ENCODE peak calls at places on chromosomes 13 and 19, in nine cellular contexts. One of them, this sample, is unnamed.
A peak's percentile ranks its signal among the peaks of the same experiment; 100 is the strongest.

GRCh38 chr13:42760949-42761348 is 20.4 kb upstream of the FAM216B start:
- DNase-seq in heart left ventricle: no peak
- DNase-seq in adrenal gland: no peak
- DNase-seq in heart right ventricle: no peak
- DNase-seq in Peyer's patch: no peak
- DNase-seq in uterus: no peak
- DNase-seq in upper lobe of right lung: no peak
- DNase-seq in ovary: no peak
- DNase-seq in tibial artery: no peak
- DNase-seq in this sample: no peak

GRCh38 chr13:75217949-75218348 is 264.0 kb downstream of the TBC1D4 start:
- DNase-seq in ovary: no peak
- DNase-seq in uterus: no peak
- DNase-seq in tibial artery: no peak
- DNase-seq in adrenal gland: no peak
- DNase-seq in heart right ventricle: no peak
- DNase-seq in upper lobe of right lung: no peak
- DNase-seq in heart left ventricle: no peak
- DNase-seq in Peyer's patch: no peak
- DNase-seq in this sample: no peak

GRCh38 chr19:46513461-46514236 is 18.0 kb upstream of the PNMA8B start:
- DNase-seq in heart right ventricle: peak; percentile 80
- DNase-seq in uterus: peak; percentile 73
- DNase-seq in ovary: peak; percentile 89
- DNase-seq in adrenal gland: peak; percentile 84
- DNase-seq in tibial artery: peak; percentile 68
- DNase-seq in Peyer's patch: peak; percentile 85
- DNase-seq in heart left ventricle: peak; percentile 86
- DNase-seq in upper lobe of right lung: peak; percentile 91
- DNase-seq in this sample: peak; percentile 81

GRCh38 chr19:3631053-3631861 is 4.7 kb upstream of the CACTIN start:
- DNase-seq in heart left ventricle: no peak
- DNase-seq in heart right ventricle: no peak
- DNase-seq in Peyer's patch: no peak
- DNase-seq in tibial artery: no peak
- DNase-seq in upper lobe of right lung: no peak
- DNase-seq in ovary: no peak
- DNase-seq in uterus: no peak
- DNase-seq in adrenal gland: no peak
- DNase-seq in this sample: no peak

GRCh38 chr19:45800009-45800553 is 7.4 kb upstream of the DMWD start:
- DNase-seq in Peyer's patch: no peak
- DNase-seq in ovary: no peak
- DNase-seq in upper lobe of right lung: no peak
- DNase-seq in tibial artery: no peak
- DNase-seq in heart right ventricle: no peak
- DNase-seq in uterus: no peak
- DNase-seq in adrenal gland: no peak
- DNase-seq in heart left ventricle: no peak
- DNase-seq in this sample: no peak

GRCh38 chr13:43516401-43516826 is 270.4 kb downstream of the ENOX1 start:
- DNase-seq in adrenal gland: no peak
- DNase-seq in tibial artery: peak; percentile 31
- DNase-seq in heart right ventricle: no peak
- DNase-seq in Peyer's patch: no peak
- DNase-seq in upper lobe of right lung: no peak
- DNase-seq in ovary: no peak
- DNase-seq in uterus: peak; percentile 77
- DNase-seq in heart left ventricle: no peak
- DNase-seq in this sample: no peak

GRCh38 chr13:42574011-42574410 is at the start of gene TNFSF11:
- DNase-seq in tibial artery: no peak
- DNase-seq in Peyer's patch: no peak
- DNase-seq in upper lobe of right lung: no peak
- DNase-seq in heart left ventricle: no peak
- DNase-seq in adrenal gland: no peak
- DNase-seq in ovary: no peak
- DNase-seq in heart right ventricle: no peak
- DNase-seq in uterus: no peak
- DNase-seq in this sample: no peak

GRCh38 chr19:32363175-32363574 is 17.8 kb downstream of the ZNF507 start:
- DNase-seq in tibial artery: no peak
- DNase-seq in adrenal gland: no peak
- DNase-seq in heart right ventricle: no peak
- DNase-seq in heart left ventricle: no peak
- DNase-seq in uterus: no peak
- DNase-seq in upper lobe of right lung: no peak
- DNase-seq in Peyer's patch: no peak
- DNase-seq in ovary: no peak
- DNase-seq in this sample: peak; percentile 29

GRCh38 chr13:110445722-110446569 is 115.6 kb downstream of the RAB20 start:
- DNase-seq in uterus: no peak
- DNase-seq in adrenal gland: no peak
- DNase-seq in heart right ventricle: no peak
- DNase-seq in upper lobe of right lung: no peak
- DNase-seq in Peyer's patch: no peak
- DNase-seq in tibial artery: no peak
- DNase-seq in ovary: peak; percentile 26
- DNase-seq in heart left ventricle: no peak
- DNase-seq in this sample: no peak

GRCh38 chr19:3494051-3494450 is 6.4 kb downstream of the DOHH start:
- DNase-seq in uterus: no peak
- DNase-seq in tibial artery: no peak
- DNase-seq in upper lobe of right lung: no peak
- DNase-seq in ovary: no peak
- DNase-seq in heart left ventricle: no peak
- DNase-seq in Peyer's patch: no peak
- DNase-seq in adrenal gland: no peak
- DNase-seq in heart right ventricle: no peak
- DNase-seq in this sample: no peak

GRCh38 chr13:101626925-101627555 is 174.6 kb downstream of the ITGBL1 start:
- DNase-seq in upper lobe of right lung: no peak
- DNase-seq in heart right ventricle: no peak
- DNase-seq in uterus: no peak
- DNase-seq in adrenal gland: no peak
- DNase-seq in heart left ventricle: no peak
- DNase-seq in ovary: no peak
- DNase-seq in Peyer's patch: peak; percentile 55
- DNase-seq in tibial artery: no peak
- DNase-seq in this sample: no peak

GRCh38 chr13:99376132-99376531 is 68.9 kb upstream of the GPR183 start:
- DNase-seq in heart right ventricle: no peak
- DNase-seq in tibial artery: peak; percentile 44
- DNase-seq in upper lobe of right lung: no peak
- DNase-seq in heart left ventricle: no peak
- DNase-seq in adrenal gland: no peak
- DNase-seq in Peyer's patch: peak; percentile 90
- DNase-seq in ovary: no peak
- DNase-seq in uterus: no peak
- DNase-seq in this sample: peak; percentile 63

DNA sequence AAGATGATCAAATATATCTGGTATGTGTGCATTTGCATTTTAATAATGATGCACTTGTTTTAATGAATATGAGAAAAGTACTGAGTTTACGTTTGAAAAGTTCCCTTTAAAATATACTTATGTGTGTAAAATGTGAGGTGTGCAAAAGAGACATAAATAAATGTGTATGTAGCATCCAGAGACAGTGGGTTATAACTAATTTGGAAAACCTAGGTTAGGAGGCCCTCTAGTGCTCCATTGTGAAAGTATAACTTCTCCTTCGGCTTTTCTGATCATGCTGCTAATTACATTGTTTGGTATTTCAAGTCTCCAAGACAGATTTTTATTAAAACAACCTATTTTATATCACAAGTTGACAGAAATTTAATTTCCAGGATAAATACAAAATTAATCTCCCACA is 30.1 kb downstream of the SCEL start:
- DNase-seq in uterus: no peak
- DNase-seq in ovary: no peak
- DNase-seq in Peyer's patch: no peak
- DNase-seq in upper lobe of right lung: no peak
- DNase-seq in heart left ventricle: no peak
- DNase-seq in heart right ventricle: no peak
- DNase-seq in tibial artery: no peak
- DNase-seq in adrenal gland: no peak
- DNase-seq in this sample: no peak
- TF ChIP-seq CTCF in uterus: peak; percentile 15
- TF ChIP-seq CTCF in ovary: no peak
- TF ChIP-seq CTCF in Peyer's patch: peak; percentile 20
- TF ChIP-seq CTCF in upper lobe of right lung: peak; percentile 48
- TF ChIP-seq CTCF in heart left ventricle: peak; percentile 33
- TF ChIP-seq CTCF in heart right ventricle: peak; percentile 59
- TF ChIP-seq CTCF in tibial artery: no peak
- TF ChIP-seq CTCF in adrenal gland: peak; percentile 59
- TF ChIP-seq CTCF in this sample: no peak

GRCh38 chr19:34332027-34332786 is 32.8 kb upstream of the GPI start:
- DNase-seq in adrenal gland: no peak
- DNase-seq in upper lobe of right lung: no peak
- DNase-seq in ovary: no peak
- DNase-seq in heart right ventricle: no peak
- DNase-seq in heart left ventricle: no peak
- DNase-seq in Peyer's patch: peak; percentile 4
- DNase-seq in tibial artery: no peak
- DNase-seq in uterus: no peak
- DNase-seq in this sample: no peak
- H3K27ac ChIP-seq in adrenal gland: no peak overlapping the region
- H3K27ac ChIP-seq in upper lobe of right lung: peak overlapping the region; percentile 13
- H3K27ac ChIP-seq in ovary: no peak overlapping the region
- H3K27ac ChIP-seq in heart right ventricle: peak overlapping the region; percentile 60
- H3K27ac ChIP-seq in heart left ventricle: peak overlapping the region; percentile 39
- H3K27ac ChIP-seq in Peyer's patch: no peak overlapping the region
- H3K27ac ChIP-seq in tibial artery: no peak overlapping the region
- H3K27ac ChIP-seq in uterus: no peak overlapping the region
- H3K27ac ChIP-seq in this sample: no peak overlapping the region

GRCh38 chr19:788821-789472 is 8.3 kb upstream of the PTBP1 start:
- DNase-seq in uterus: no peak
- DNase-seq in heart left ventricle: no peak
- DNase-seq in upper lobe of right lung: no peak
- DNase-seq in tibial artery: no peak
- DNase-seq in Peyer's patch: no peak
- DNase-seq in adrenal gland: no peak
- DNase-seq in ovary: no peak
- DNase-seq in heart right ventricle: no peak
- DNase-seq in this sample: no peak

GRCh38 chr19:787551-787950 is 9.7 kb upstream of the PTBP1 start:
- DNase-seq in tibial artery: no peak
- DNase-seq in upper lobe of right lung: no peak
- DNase-seq in Peyer's patch: no peak
- DNase-seq in heart right ventricle: no peak
- DNase-seq in uterus: no peak
- DNase-seq in heart left ventricle: no peak
- DNase-seq in adrenal gland: no peak
- DNase-seq in ovary: no peak
- DNase-seq in this sample: no peak

GRCh38 chr19:790971-791604 is 6.2 kb upstream of the PTBP1 start:
- DNase-seq in upper lobe of right lung: no peak
- DNase-seq in adrenal gland: no peak
- DNase-seq in tibial artery: no peak
- DNase-seq in uterus: no peak
- DNase-seq in Peyer's patch: no peak
- DNase-seq in heart right ventricle: no peak
- DNase-seq in heart left ventricle: no peak
- DNase-seq in ovary: no peak
- DNase-seq in this sample: no peak

GRCh38 chr19:791605-792360 is 5.5 kb upstream of the PTBP1 start:
- DNase-seq in adrenal gland: no peak
- DNase-seq in heart left ventricle: peak; percentile 69
- DNase-seq in ovary: no peak
- DNase-seq in uterus: no peak
- DNase-seq in upper lobe of right lung: no peak
- DNase-seq in heart right ventricle: peak; percentile 64
- DNase-seq in Peyer's patch: no peak
- DNase-seq in tibial artery: no peak
- DNase-seq in this sample: no peak

GRCh38 chr19:789473-790052 is 7.7 kb upstream of the PTBP1 start:
- DNase-seq in heart right ventricle: peak; percentile 64
- DNase-seq in tibial artery: no peak
- DNase-seq in upper lobe of right lung: no peak
- DNase-seq in heart left ventricle: peak; percentile 79
- DNase-seq in uterus: no peak
- DNase-seq in Peyer's patch: no peak
- DNase-seq in ovary: no peak
- DNase-seq in adrenal gland: no peak
- DNase-seq in this sample: no peak
- H3K4me1 ChIP-seq in heart right ventricle: peaks cover 35% of the 10 kb centered on the region
- H3K4me1 ChIP-seq in tibial artery: no peaks in the 10 kb centered on the region
- H3K4me1 ChIP-seq in upper lobe of right lung: peaks cover 15% of the 10 kb centered on the region
- H3K4me1 ChIP-seq in heart left ventricle: peaks cover 48% of the 10 kb centered on the region
- H3K4me1 ChIP-seq in uterus: no peaks in the 10 kb centered on the region
- H3K4me1 ChIP-seq in Peyer's patch: peaks cover 10% of the 10 kb centered on the region
- H3K4me1 ChIP-seq in ovary: no peaks in the 10 kb centered on the region
- H3K4me1 ChIP-seq in adrenal gland: no peaks in the 10 kb centered on the region
- H3K4me1 ChIP-seq in this sample: no peaks in the 10 kb centered on the region

GRCh38 chr13:106177146-106177545 is 358.3 kb downstream of the EFNB2 start:
- DNase-seq in heart left ventricle: no peak
- DNase-seq in Peyer's patch: no peak
- DNase-seq in tibial artery: no peak
- DNase-seq in ovary: no peak
- DNase-seq in uterus: no peak
- DNase-seq in upper lobe of right lung: no peak
- DNase-seq in heart right ventricle: no peak
- DNase-seq in adrenal gland: no peak
- DNase-seq in this sample: no peak

GRCh38 chr13:106183410-106184128 is 351.9 kb downstream of the EFNB2 start:
- DNase-seq in Peyer's patch: peak; percentile 87
- DNase-seq in upper lobe of right lung: no peak
- DNase-seq in heart left ventricle: no peak
- DNase-seq in adrenal gland: no peak
- DNase-seq in ovary: no peak
- DNase-seq in tibial artery: no peak
- DNase-seq in uterus: no peak
- DNase-seq in heart right ventricle: no peak
- DNase-seq in this sample: no peak

GRCh38 chr13:106176103-106176502 is 359.4 kb downstream of the EFNB2 start:
- DNase-seq in Peyer's patch: no peak
- DNase-seq in tibial artery: no peak
- DNase-seq in uterus: no peak
- DNase-seq in upper lobe of right lung: no peak
- DNase-seq in ovary: no peak
- DNase-seq in adrenal gland: no peak
- DNase-seq in heart right ventricle: no peak
- DNase-seq in heart left ventricle: no peak
- DNase-seq in this sample: no peak

GRCh38 chr13:106182404-106182803 is 353.1 kb downstream of the EFNB2 start:
- DNase-seq in uterus: no peak
- DNase-seq in adrenal gland: no peak
- DNase-seq in heart right ventricle: no peak
- DNase-seq in tibial artery: no peak
- DNase-seq in heart left ventricle: no peak
- DNase-seq in Peyer's patch: no peak
- DNase-seq in upper lobe of right lung: no peak
- DNase-seq in ovary: no peak
- DNase-seq in this sample: no peak

DNA sequence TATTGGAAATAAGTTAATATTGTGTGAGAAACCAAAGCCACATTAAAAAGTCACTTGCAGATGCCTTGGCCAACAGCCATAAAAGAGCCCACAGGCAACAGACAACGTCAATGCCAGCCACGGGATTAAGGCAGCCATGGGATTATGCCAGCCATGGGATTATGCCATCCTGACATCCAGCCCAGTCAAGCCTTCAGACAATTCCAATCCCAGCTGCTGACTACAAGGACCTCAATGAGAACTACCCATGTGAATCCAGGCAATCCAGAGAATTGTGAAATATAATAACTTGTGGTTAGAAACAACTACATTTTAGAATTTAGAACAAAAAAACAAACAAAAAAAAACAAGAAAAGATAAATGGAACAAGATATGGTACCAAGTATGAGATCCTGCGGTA is 356.6 kb downstream of the EFNB2 start:
- DNase-seq in adrenal gland: no peak
- DNase-seq in ovary: no peak
- DNase-seq in heart left ventricle: no peak
- DNase-seq in uterus: no peak
- DNase-seq in upper lobe of right lung: no peak
- DNase-seq in heart right ventricle: no peak
- DNase-seq in Peyer's patch: no peak
- DNase-seq in tibial artery: no peak
- DNase-seq in this sample: no peak
- TF ChIP-seq CTCF in adrenal gland: no peak
- TF ChIP-seq CTCF in ovary: no peak
- TF ChIP-seq CTCF in heart left ventricle: no peak
- TF ChIP-seq CTCF in uterus: no peak
- TF ChIP-seq CTCF in upper lobe of right lung: no peak
- TF ChIP-seq CTCF in heart right ventricle: no peak
- TF ChIP-seq CTCF in Peyer's patch: no peak
- TF ChIP-seq CTCF in tibial artery: no peak
- TF ChIP-seq CTCF in this sample: no peak